ENCODE peak calls at places on chromosome 1, in eight cellular contexts. One of them, this sample, is unnamed.

GRCh38 chr1:195908121-195908520 is 700.1 kb downstream of the KCNT2 start:
- DNase-seq in colonic mucosa: no peak
- DNase-seq in hepatocyte: no peak
- DNase-seq in mesendoderm: no peak
- DNase-seq in uterus: no peak
- DNase-seq in dorsolateral prefrontal cortex: no peak
- DNase-seq in adrenal gland: no peak
- DNase-seq in MM.1S: no peak
- DNase-seq in this sample: no peak

GRCh38 chr1:221637641-221638041 is 104.2 kb downstream of the DUSP10 start:
- DNase-seq in colonic mucosa: no peak
- DNase-seq in hepatocyte: no peak
- DNase-seq in mesendoderm: no peak
- DNase-seq in uterus: no peak
- DNase-seq in dorsolateral prefrontal cortex: no peak
- DNase-seq in adrenal gland: no peak
- DNase-seq in MM.1S: no peak
- DNase-seq in this sample: no peak

GRCh38 chr1:200512191-200512590 is 102.4 kb upstream of the ZNF281 start:
- DNase-seq in colonic mucosa: no peak
- DNase-seq in hepatocyte: no peak
- DNase-seq in mesendoderm: no peak
- DNase-seq in uterus: no peak
- DNase-seq in dorsolateral prefrontal cortex: no peak
- DNase-seq in adrenal gland: peak
- DNase-seq in MM.1S: no peak
- DNase-seq in this sample: no peak

GRCh38 chr1:166079276-166079675 is 87.5 kb downstream of the FAM78B start:
- DNase-seq in colonic mucosa: no peak
- DNase-seq in hepatocyte: no peak
- DNase-seq in mesendoderm: no peak
- DNase-seq in uterus: no peak
- DNase-seq in dorsolateral prefrontal cortex: no peak
- DNase-seq in adrenal gland: no peak
- DNase-seq in MM.1S: no peak
- DNase-seq in this sample: no peak

GRCh38 chr1:106956721-106957120 is 99.8 kb upstream of the PRMT6 start:
- DNase-seq in colonic mucosa: no peak
- DNase-seq in hepatocyte: no peak
- DNase-seq in mesendoderm: no peak
- DNase-seq in uterus: no peak
- DNase-seq in dorsolateral prefrontal cortex: no peak
- DNase-seq in adrenal gland: no peak
- DNase-seq in MM.1S: no peak
- DNase-seq in this sample: no peak

GRCh38 chr1:110630770-110631663 is 24.9 kb upstream of the KCNA2 start:
- DNase-seq in colonic mucosa: peak
- DNase-seq in hepatocyte: peak
- DNase-seq in mesendoderm: peak
- DNase-seq in uterus: peak
- DNase-seq in dorsolateral prefrontal cortex: no peak
- DNase-seq in adrenal gland: peak
- DNase-seq in MM.1S: peak
- DNase-seq in this sample: no peak

GRCh38 chr1:76055987-76056386 is 18.6 kb upstream of the ST6GALNAC3 start:
- DNase-seq in colonic mucosa: no peak
- DNase-seq in hepatocyte: no peak
- DNase-seq in mesendoderm: no peak
- DNase-seq in uterus: no peak
- DNase-seq in dorsolateral prefrontal cortex: no peak
- DNase-seq in adrenal gland: no peak
- DNase-seq in MM.1S: no peak
- DNase-seq in this sample: no peak

GRCh38 chr1:219128957-219129356 is 44.7 kb upstream of the LYPLAL1 start:
- DNase-seq in colonic mucosa: no peak
- DNase-seq in hepatocyte: no peak
- DNase-seq in mesendoderm: no peak
- DNase-seq in uterus: no peak
- DNase-seq in dorsolateral prefrontal cortex: no peak
- DNase-seq in adrenal gland: no peak
- DNase-seq in MM.1S: no peak
- DNase-seq in this sample: no peak

GRCh38 chr1:203672354-203672753 is 45.7 kb downstream of the ATP2B4 start:
- DNase-seq in colonic mucosa: peak
- DNase-seq in hepatocyte: peak
- DNase-seq in mesendoderm: no peak
- DNase-seq in uterus: peak
- DNase-seq in dorsolateral prefrontal cortex: peak
- DNase-seq in adrenal gland: no peak
- DNase-seq in MM.1S: no peak
- DNase-seq in this sample: no peak

GRCh38 chr1:211579434-211580302 is 707 bp upstream of the SLC30A1 start:
- DNase-seq in colonic mucosa: peak
- DNase-seq in hepatocyte: peak
- DNase-seq in mesendoderm: peak
- DNase-seq in uterus: peak
- DNase-seq in dorsolateral prefrontal cortex: no peak
- DNase-seq in adrenal gland: peak
- DNase-seq in MM.1S: peak
- DNase-seq in this sample: no peak

DNA sequence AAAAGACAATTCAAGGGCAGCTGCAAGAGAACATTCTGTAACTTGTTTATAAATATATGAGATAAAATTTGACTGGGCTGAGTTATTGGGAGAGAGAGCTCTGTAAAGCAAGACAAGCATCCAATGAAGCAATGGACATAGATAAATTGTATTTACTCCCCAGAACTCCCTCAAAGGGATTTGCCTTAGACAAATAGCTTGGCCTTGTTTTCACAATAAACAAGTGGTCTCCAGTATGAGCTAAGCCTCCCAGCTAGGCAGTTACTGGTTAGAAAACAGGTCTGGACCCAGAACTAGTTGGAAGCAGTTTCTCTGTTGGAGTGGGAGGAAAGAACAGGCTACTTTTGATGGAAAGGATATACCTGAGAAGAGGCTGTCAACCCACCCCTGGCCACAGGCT is 25.2 kb upstream of the SUCO start:
- DNase-seq in colonic mucosa: no peak
- DNase-seq in hepatocyte: no peak
- DNase-seq in mesendoderm: no peak
- DNase-seq in uterus: no peak
- DNase-seq in dorsolateral prefrontal cortex: no peak
- DNase-seq in adrenal gland: no peak
- DNase-seq in MM.1S: no peak
- DNase-seq in this sample: no peak
- H3K27ac ChIP-seq in colonic mucosa: no peak
- H3K27ac ChIP-seq in hepatocyte: no peak
- H3K27ac ChIP-seq in mesendoderm: no peak
- H3K27ac ChIP-seq in uterus: no peak
- H3K27ac ChIP-seq in dorsolateral prefrontal cortex: no peak
- H3K27ac ChIP-seq in adrenal gland: no peak
- H3K27ac ChIP-seq in MM.1S: no peak
- H3K27ac ChIP-seq in this sample: no peak

GRCh38 chr1:184060316-184060715 is 8.8 kb downstream of the TSEN15 start:
- DNase-seq in colonic mucosa: no peak
- DNase-seq in hepatocyte: no peak
- DNase-seq in mesendoderm: no peak
- DNase-seq in uterus: no peak
- DNase-seq in dorsolateral prefrontal cortex: no peak
- DNase-seq in adrenal gland: no peak
- DNase-seq in MM.1S: no peak
- DNase-seq in this sample: no peak
- H3K27ac ChIP-seq in colonic mucosa: no peak
- H3K27ac ChIP-seq in hepatocyte: no peak
- H3K27ac ChIP-seq in mesendoderm: no peak
- H3K27ac ChIP-seq in uterus: no peak
- H3K27ac ChIP-seq in dorsolateral prefrontal cortex: no peak
- H3K27ac ChIP-seq in adrenal gland: no peak
- H3K27ac ChIP-seq in MM.1S: no peak
- H3K27ac ChIP-seq in this sample: no peak

DNA sequence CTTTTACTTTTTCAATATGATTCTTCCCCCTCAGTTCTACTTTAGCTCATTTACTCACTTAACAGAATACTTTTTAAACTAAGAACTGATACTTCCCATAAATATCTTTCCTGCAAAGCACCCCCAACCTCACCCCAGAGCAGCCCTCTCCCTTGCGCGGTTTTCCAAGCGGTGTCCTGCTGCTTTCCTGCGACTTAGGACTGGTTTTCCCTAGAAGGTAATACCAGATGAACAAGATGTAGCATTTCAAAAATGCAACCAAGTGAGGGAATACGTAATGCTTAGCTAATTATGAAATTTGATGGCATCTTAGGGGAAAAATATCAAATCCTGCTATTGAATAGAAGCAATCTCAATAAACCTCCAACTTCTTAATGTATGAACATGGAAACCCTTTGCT is 228.2 kb upstream of the PKN2 start:
- DNase-seq in colonic mucosa: no peak
- DNase-seq in hepatocyte: no peak
- DNase-seq in mesendoderm: no peak
- DNase-seq in uterus: no peak
- DNase-seq in dorsolateral prefrontal cortex: no peak
- DNase-seq in adrenal gland: no peak
- DNase-seq in MM.1S: no peak
- DNase-seq in this sample: no peak
- H3K27ac ChIP-seq in colonic mucosa: no peak
- H3K27ac ChIP-seq in hepatocyte: no peak
- H3K27ac ChIP-seq in mesendoderm: no peak
- H3K27ac ChIP-seq in uterus: no peak
- H3K27ac ChIP-seq in dorsolateral prefrontal cortex: no peak
- H3K27ac ChIP-seq in adrenal gland: no peak
- H3K27ac ChIP-seq in MM.1S: no peak
- H3K27ac ChIP-seq in this sample: no peak

DNA sequence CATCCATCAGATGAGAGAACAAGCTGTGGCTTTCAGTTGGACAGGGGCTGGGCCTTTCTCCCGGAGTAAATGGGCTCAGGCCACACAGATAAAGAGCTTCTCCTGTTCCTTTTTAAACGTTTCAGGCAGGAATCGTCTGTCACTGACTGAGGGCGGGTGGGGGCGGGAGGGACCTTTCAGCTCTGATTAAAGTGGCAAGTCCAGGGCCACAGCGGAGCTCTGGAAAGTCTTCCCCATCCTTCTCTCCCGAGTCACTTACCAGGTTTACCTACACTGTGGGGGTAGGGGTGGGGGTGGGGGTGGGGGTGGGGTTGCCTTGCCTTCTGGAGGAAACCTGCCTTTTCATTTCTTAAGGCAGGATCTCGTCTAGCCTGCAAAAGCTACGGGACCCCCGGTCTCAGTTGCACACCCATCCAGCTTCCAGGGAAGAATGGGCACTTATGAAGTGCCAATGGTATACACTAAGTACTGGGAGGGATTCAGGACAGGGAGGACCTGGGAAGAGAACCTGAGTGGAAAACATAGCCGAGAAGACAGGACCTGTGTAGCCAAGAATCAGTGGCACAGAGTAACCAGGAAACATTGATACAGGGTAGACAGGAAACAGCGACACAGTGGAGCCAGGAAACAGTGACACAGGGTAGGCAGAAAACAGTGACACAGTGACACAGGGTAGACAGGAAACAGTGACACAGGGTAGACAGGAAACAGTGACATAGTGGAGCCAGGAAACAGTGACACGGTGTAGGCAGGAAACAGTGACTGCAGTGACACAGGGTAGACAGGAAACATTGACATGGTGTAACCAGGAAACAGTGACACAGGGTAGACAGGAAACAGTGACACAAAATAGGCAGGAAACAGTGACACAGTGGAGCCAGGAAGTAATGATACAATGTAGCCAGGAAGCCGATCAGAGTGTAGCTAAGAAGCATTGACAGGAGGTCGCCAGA is 138.2 kb upstream of the ARHGEF16 start:
- DNase-seq in colonic mucosa: no peak
- DNase-seq in hepatocyte: no peak
- DNase-seq in mesendoderm: peak
- DNase-seq in uterus: no peak
- DNase-seq in dorsolateral prefrontal cortex: no peak
- DNase-seq in adrenal gland: no peak
- DNase-seq in MM.1S: no peak
- DNase-seq in this sample: no peak
- H3K27ac ChIP-seq in colonic mucosa: no peak
- H3K27ac ChIP-seq in hepatocyte: no peak
- H3K27ac ChIP-seq in mesendoderm: no peak
- H3K27ac ChIP-seq in uterus: no peak
- H3K27ac ChIP-seq in dorsolateral prefrontal cortex: no peak
- H3K27ac ChIP-seq in adrenal gland: no peak
- H3K27ac ChIP-seq in MM.1S: no peak
- H3K27ac ChIP-seq in this sample: no peak

DNA sequence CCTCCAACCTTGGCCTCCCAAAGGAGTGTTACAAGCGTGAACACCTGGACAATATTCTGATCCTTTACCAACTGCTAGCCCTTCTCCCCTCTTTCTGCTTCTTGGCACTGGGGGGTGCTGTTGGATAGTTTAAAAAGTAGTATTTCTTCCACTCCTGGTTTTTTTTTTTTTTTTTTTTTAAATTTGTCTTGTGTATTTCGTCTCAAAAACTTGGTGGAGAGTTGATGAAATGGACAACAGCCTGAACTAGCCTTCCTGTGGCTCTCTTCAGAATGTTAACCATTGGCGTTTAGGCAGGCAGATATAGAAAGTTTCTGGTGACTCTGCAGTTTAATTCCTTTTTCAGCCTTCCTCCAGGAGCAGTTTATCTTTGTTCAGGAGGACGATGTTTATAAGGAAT is 69.7 kb upstream of the USP24 start:
- DNase-seq in colonic mucosa: peak
- DNase-seq in hepatocyte: peak
- DNase-seq in mesendoderm: peak
- DNase-seq in uterus: peak
- DNase-seq in dorsolateral prefrontal cortex: no peak
- DNase-seq in adrenal gland: peak
- DNase-seq in MM.1S: peak
- DNase-seq in this sample: peak
- H3K27ac ChIP-seq in colonic mucosa: no peak
- H3K27ac ChIP-seq in hepatocyte: no peak
- H3K27ac ChIP-seq in mesendoderm: no peak
- H3K27ac ChIP-seq in uterus: no peak
- H3K27ac ChIP-seq in dorsolateral prefrontal cortex: no peak
- H3K27ac ChIP-seq in adrenal gland: no peak
- H3K27ac ChIP-seq in MM.1S: no peak
- H3K27ac ChIP-seq in this sample: no peak

DNA sequence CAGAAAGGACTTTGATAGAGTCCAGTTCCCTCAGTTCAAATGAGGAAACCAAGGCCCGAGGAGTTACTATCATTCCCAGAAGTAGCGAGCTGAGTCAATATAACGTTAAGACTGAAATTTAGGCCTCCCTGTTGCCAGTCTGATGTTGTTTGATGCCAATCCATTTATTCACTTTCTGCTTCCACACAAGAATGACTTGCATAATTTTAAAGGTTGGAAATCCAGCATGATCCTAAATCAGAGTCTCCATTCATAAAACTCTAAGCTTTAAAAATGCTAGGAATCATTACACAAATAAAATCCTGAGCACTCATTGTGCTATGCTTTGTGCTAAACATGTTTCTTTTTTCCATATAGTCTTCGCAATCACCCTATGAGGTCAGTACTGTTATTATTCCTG is 414.4 kb downstream of the PTBP2 start:
- DNase-seq in colonic mucosa: no peak
- DNase-seq in hepatocyte: no peak
- DNase-seq in mesendoderm: no peak
- DNase-seq in uterus: no peak
- DNase-seq in dorsolateral prefrontal cortex: no peak
- DNase-seq in adrenal gland: no peak
- DNase-seq in MM.1S: no peak
- DNase-seq in this sample: no peak
- H3K27ac ChIP-seq in colonic mucosa: no peak
- H3K27ac ChIP-seq in hepatocyte: no peak
- H3K27ac ChIP-seq in mesendoderm: no peak
- H3K27ac ChIP-seq in uterus: no peak
- H3K27ac ChIP-seq in dorsolateral prefrontal cortex: no peak
- H3K27ac ChIP-seq in adrenal gland: no peak
- H3K27ac ChIP-seq in MM.1S: no peak
- H3K27ac ChIP-seq in this sample: peak

This sample was measured in substantia nigra.